ENCODE peak calls at places on chromosomes 11 and 22, in ten cellular contexts. One of them, this sample, is unnamed.

GRCh38 chr22:46929046-46929688 is 166.7 kb downstream of the TBC1D22A start:
- DNase-seq in fibroblast of lung: peak
- DNase-seq in endodermal cell: no peak
- DNase-seq in mucosa of descending colon: no peak
- DNase-seq in choroid plexus epithelial cell: no peak
- DNase-seq in thoracic aorta: no peak
- DNase-seq in GM20000: no peak
- DNase-seq in suprapubic skin: no peak
- DNase-seq in cardiac fibroblast: no peak
- DNase-seq in WTC11: no peak
- DNase-seq in this sample: no peak

GRCh38 chr11:117600261-117600783 is 196.7 kb downstream of the DSCAML1 start:
- DNase-seq in fibroblast of lung: no peak
- DNase-seq in endodermal cell: peak
- DNase-seq in mucosa of descending colon: no peak
- DNase-seq in choroid plexus epithelial cell: no peak
- DNase-seq in thoracic aorta: no peak
- DNase-seq in GM20000: no peak
- DNase-seq in suprapubic skin: peak
- DNase-seq in cardiac fibroblast: no peak
- DNase-seq in WTC11: no peak
- DNase-seq in this sample: no peak

GRCh38 chr11:116162541-116163230 is 610.1 kb downstream of the BUD13 start:
- DNase-seq in fibroblast of lung: peak
- DNase-seq in endodermal cell: peak
- DNase-seq in mucosa of descending colon: no peak
- DNase-seq in choroid plexus epithelial cell: no peak
- DNase-seq in thoracic aorta: no peak
- DNase-seq in GM20000: no peak
- DNase-seq in suprapubic skin: no peak
- DNase-seq in cardiac fibroblast: no peak
- DNase-seq in WTC11: peak
- DNase-seq in this sample: no peak

GRCh38 chr11:16739326-16739875 is 954 bp downstream of the C11orf58 start:
- DNase-seq in fibroblast of lung: peak
- DNase-seq in endodermal cell: no peak
- DNase-seq in mucosa of descending colon: no peak
- DNase-seq in choroid plexus epithelial cell: peak
- DNase-seq in thoracic aorta: no peak
- DNase-seq in GM20000: no peak
- DNase-seq in suprapubic skin: no peak
- DNase-seq in cardiac fibroblast: peak
- DNase-seq in WTC11: no peak
- DNase-seq in this sample: no peak

GRCh38 chr11:36131719-36132349 is 157.4 kb downstream of the COMMD9 start:
- DNase-seq in fibroblast of lung: no peak
- DNase-seq in endodermal cell: peak
- DNase-seq in mucosa of descending colon: peak
- DNase-seq in choroid plexus epithelial cell: peak
- DNase-seq in thoracic aorta: no peak
- DNase-seq in GM20000: peak
- DNase-seq in suprapubic skin: no peak
- DNase-seq in cardiac fibroblast: peak
- DNase-seq in WTC11: peak
- DNase-seq in this sample: peak

GRCh38 chr11:133906241-133906640 is 50.5 kb downstream of the IGSF9B start:
- DNase-seq in fibroblast of lung: no peak
- DNase-seq in endodermal cell: no peak
- DNase-seq in mucosa of descending colon: no peak
- DNase-seq in choroid plexus epithelial cell: no peak
- DNase-seq in thoracic aorta: no peak
- DNase-seq in GM20000: no peak
- DNase-seq in suprapubic skin: peak
- DNase-seq in cardiac fibroblast: no peak
- DNase-seq in WTC11: no peak
- DNase-seq in this sample: no peak

GRCh38 chr11:64206457-64207246 is at the start of gene FERMT3:
- DNase-seq in fibroblast of lung: no peak
- DNase-seq in endodermal cell: no peak
- DNase-seq in mucosa of descending colon: peak
- DNase-seq in choroid plexus epithelial cell: no peak
- DNase-seq in thoracic aorta: no peak
- DNase-seq in GM20000: peak
- DNase-seq in suprapubic skin: peak
- DNase-seq in cardiac fibroblast: no peak
- DNase-seq in WTC11: no peak
- DNase-seq in this sample: no peak

GRCh38 chr11:93340223-93340622 is 9.7 kb downstream of the DEUP1 start:
- DNase-seq in fibroblast of lung: no peak
- DNase-seq in endodermal cell: no peak
- DNase-seq in mucosa of descending colon: no peak
- DNase-seq in choroid plexus epithelial cell: no peak
- DNase-seq in thoracic aorta: no peak
- DNase-seq in GM20000: no peak
- DNase-seq in suprapubic skin: no peak
- DNase-seq in cardiac fibroblast: no peak
- DNase-seq in WTC11: no peak
- DNase-seq in this sample: no peak

GRCh38 chr22:36160499-36160942 is at the start of gene APOL3:
- DNase-seq in fibroblast of lung: peak
- DNase-seq in endodermal cell: no peak
- DNase-seq in mucosa of descending colon: peak
- DNase-seq in choroid plexus epithelial cell: peak
- DNase-seq in thoracic aorta: no peak
- DNase-seq in GM20000: peak
- DNase-seq in suprapubic skin: peak
- DNase-seq in cardiac fibroblast: peak
- DNase-seq in WTC11: no peak
- DNase-seq in this sample: no peak

GRCh38 chr22:40241200-40241763 is 63.6 kb downstream of the TNRC6B start:
- DNase-seq in fibroblast of lung: no peak
- DNase-seq in endodermal cell: no peak
- DNase-seq in mucosa of descending colon: no peak
- DNase-seq in choroid plexus epithelial cell: no peak
- DNase-seq in thoracic aorta: no peak
- DNase-seq in GM20000: no peak
- DNase-seq in suprapubic skin: no peak
- DNase-seq in cardiac fibroblast: no peak
- DNase-seq in WTC11: no peak
- DNase-seq in this sample: no peak

GRCh38 chr11:2346014-2346413 is 31.1 kb upstream of the CD81 start:
- DNase-seq in fibroblast of lung: no peak
- DNase-seq in endodermal cell: no peak
- DNase-seq in mucosa of descending colon: no peak
- DNase-seq in choroid plexus epithelial cell: no peak
- DNase-seq in thoracic aorta: no peak
- DNase-seq in GM20000: no peak
- DNase-seq in suprapubic skin: no peak
- DNase-seq in cardiac fibroblast: no peak
- DNase-seq in WTC11: no peak
- DNase-seq in this sample: no peak

GRCh38 chr11:2348986-2349385 is 28.1 kb upstream of the CD81 start:
- DNase-seq in fibroblast of lung: peak
- DNase-seq in endodermal cell: no peak
- DNase-seq in mucosa of descending colon: no peak
- DNase-seq in choroid plexus epithelial cell: peak
- DNase-seq in thoracic aorta: no peak
- DNase-seq in GM20000: no peak
- DNase-seq in suprapubic skin: no peak
- DNase-seq in cardiac fibroblast: peak
- DNase-seq in WTC11: no peak
- DNase-seq in this sample: peak

GRCh38 chr11:2345050-2345449 is 32.1 kb upstream of the CD81 start:
- DNase-seq in fibroblast of lung: no peak
- DNase-seq in endodermal cell: no peak
- DNase-seq in mucosa of descending colon: no peak
- DNase-seq in choroid plexus epithelial cell: no peak
- DNase-seq in thoracic aorta: no peak
- DNase-seq in GM20000: no peak
- DNase-seq in suprapubic skin: no peak
- DNase-seq in cardiac fibroblast: no peak
- DNase-seq in WTC11: no peak
- DNase-seq in this sample: no peak

GRCh38 chr11:2346586-2347335 is 30.3 kb upstream of the CD81 start:
- DNase-seq in fibroblast of lung: no peak
- DNase-seq in endodermal cell: no peak
- DNase-seq in mucosa of descending colon: no peak
- DNase-seq in choroid plexus epithelial cell: no peak
- DNase-seq in thoracic aorta: no peak
- DNase-seq in GM20000: no peak
- DNase-seq in suprapubic skin: no peak
- DNase-seq in cardiac fibroblast: no peak
- DNase-seq in WTC11: no peak
- DNase-seq in this sample: no peak

GRCh38 chr11:2347449-2347848 is 29.7 kb upstream of the CD81 start:
- DNase-seq in fibroblast of lung: no peak
- DNase-seq in endodermal cell: no peak
- DNase-seq in mucosa of descending colon: no peak
- DNase-seq in choroid plexus epithelial cell: no peak
- DNase-seq in thoracic aorta: no peak
- DNase-seq in GM20000: no peak
- DNase-seq in suprapubic skin: no peak
- DNase-seq in cardiac fibroblast: no peak
- DNase-seq in WTC11: no peak
- DNase-seq in this sample: no peak
- TF ChIP-seq CTCF in fibroblast of lung: no peak
- TF ChIP-seq CTCF in endodermal cell: no peak
- TF ChIP-seq CTCF in mucosa of descending colon: no peak
- TF ChIP-seq CTCF in choroid plexus epithelial cell: no peak
- TF ChIP-seq CTCF in thoracic aorta: no peak
- TF ChIP-seq CTCF in GM20000: no peak
- TF ChIP-seq CTCF in suprapubic skin: no peak
- TF ChIP-seq CTCF in cardiac fibroblast: no peak
- TF ChIP-seq CTCF in WTC11: no peak
- TF ChIP-seq CTCF in this sample: no peak

DNA sequence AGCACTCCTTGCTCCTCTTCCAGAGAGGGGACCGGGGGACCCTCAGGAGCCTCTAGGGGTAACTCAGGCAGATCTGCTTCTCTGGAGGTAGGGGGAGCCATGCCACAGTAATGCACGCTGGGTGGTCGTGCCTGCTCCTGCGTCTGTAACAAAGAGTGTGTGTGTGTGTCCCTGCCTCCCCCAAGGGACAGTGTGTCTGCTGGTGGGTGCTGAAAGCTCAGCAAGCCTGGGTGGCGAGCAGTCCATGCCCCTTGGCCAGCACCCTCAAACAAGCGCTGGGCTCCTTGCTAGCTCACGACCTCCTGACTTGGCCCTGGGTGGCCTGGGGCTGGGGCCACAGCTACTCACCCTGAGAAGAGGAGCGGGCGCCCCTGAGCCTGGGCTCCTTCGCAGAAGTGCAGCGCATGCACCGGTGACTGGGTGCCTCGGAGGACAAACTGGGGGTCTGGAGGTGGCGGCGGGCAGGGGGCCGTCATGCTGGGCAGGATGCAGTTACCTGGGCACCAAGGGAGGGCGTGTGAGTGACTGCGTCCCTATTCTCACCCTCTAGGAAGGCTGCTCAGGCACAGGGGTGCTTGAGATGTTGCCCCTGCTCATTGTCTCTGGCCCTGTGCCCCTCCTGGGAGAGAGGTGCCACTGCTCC is 33.7 kb downstream of the GNB1L start:
- DNase-seq in fibroblast of lung: no peak
- DNase-seq in endodermal cell: peak
- DNase-seq in mucosa of descending colon: no peak
- DNase-seq in choroid plexus epithelial cell: no peak
- DNase-seq in thoracic aorta: no peak
- DNase-seq in GM20000: no peak
- DNase-seq in suprapubic skin: no peak
- DNase-seq in cardiac fibroblast: no peak
- DNase-seq in WTC11: no peak
- DNase-seq in this sample: no peak
- TF ChIP-seq CTCF in fibroblast of lung: no peak
- TF ChIP-seq CTCF in endodermal cell: peak
- TF ChIP-seq CTCF in mucosa of descending colon: no peak
- TF ChIP-seq CTCF in choroid plexus epithelial cell: peak
- TF ChIP-seq CTCF in thoracic aorta: no peak
- TF ChIP-seq CTCF in GM20000: no peak
- TF ChIP-seq CTCF in suprapubic skin: no peak
- TF ChIP-seq CTCF in cardiac fibroblast: no peak
- TF ChIP-seq CTCF in WTC11: no peak
- TF ChIP-seq CTCF in this sample: no peak

GRCh38 chr11:104826772-104827171 is 71.5 kb downstream of the CASP12 start:
- DNase-seq in fibroblast of lung: no peak
- DNase-seq in endodermal cell: no peak
- DNase-seq in mucosa of descending colon: no peak
- DNase-seq in choroid plexus epithelial cell: no peak
- DNase-seq in thoracic aorta: no peak
- DNase-seq in GM20000: no peak
- DNase-seq in suprapubic skin: no peak
- DNase-seq in cardiac fibroblast: no peak
- DNase-seq in WTC11: no peak
- DNase-seq in this sample: no peak

GRCh38 chr11:104819603-104820002 is 78.7 kb downstream of the CASP12 start:
- DNase-seq in fibroblast of lung: no peak
- DNase-seq in endodermal cell: no peak
- DNase-seq in mucosa of descending colon: no peak
- DNase-seq in choroid plexus epithelial cell: no peak
- DNase-seq in thoracic aorta: no peak
- DNase-seq in GM20000: no peak
- DNase-seq in suprapubic skin: no peak
- DNase-seq in cardiac fibroblast: no peak
- DNase-seq in WTC11: no peak
- DNase-seq in this sample: no peak

GRCh38 chr11:104823638-104824037 is 74.6 kb downstream of the CASP12 start:
- DNase-seq in fibroblast of lung: no peak
- DNase-seq in endodermal cell: no peak
- DNase-seq in mucosa of descending colon: no peak
- DNase-seq in choroid plexus epithelial cell: peak
- DNase-seq in thoracic aorta: no peak
- DNase-seq in GM20000: no peak
- DNase-seq in suprapubic skin: no peak
- DNase-seq in cardiac fibroblast: no peak
- DNase-seq in WTC11: no peak
- DNase-seq in this sample: no peak
- TF ChIP-seq CTCF in fibroblast of lung: no peak
- TF ChIP-seq CTCF in endodermal cell: no peak
- TF ChIP-seq CTCF in mucosa of descending colon: no peak
- TF ChIP-seq CTCF in choroid plexus epithelial cell: no peak
- TF ChIP-seq CTCF in thoracic aorta: no peak
- TF ChIP-seq CTCF in GM20000: no peak
- TF ChIP-seq CTCF in suprapubic skin: no peak
- TF ChIP-seq CTCF in cardiac fibroblast: no peak
- TF ChIP-seq CTCF in WTC11: no peak
- TF ChIP-seq CTCF in this sample: no peak

DNA sequence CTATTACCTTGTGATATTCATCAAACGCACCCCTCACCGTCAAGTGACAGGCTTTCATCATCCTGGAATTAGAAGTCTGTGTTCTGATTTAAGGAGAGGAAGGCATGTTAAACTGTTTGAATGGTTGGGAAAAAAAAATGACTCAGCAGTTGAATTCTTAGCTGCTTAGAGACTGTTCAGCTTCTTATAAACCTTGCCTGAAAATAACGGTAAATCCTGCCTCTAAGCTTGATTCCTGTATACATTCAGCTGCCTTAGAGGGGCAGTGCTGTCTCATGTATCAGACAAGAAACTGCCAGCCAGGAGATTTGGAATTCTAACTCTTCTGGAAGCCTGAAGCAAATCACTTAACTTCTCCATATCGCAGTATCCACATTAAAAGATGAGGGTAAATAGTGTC is 437.4 kb downstream of the JRKL start:
- DNase-seq in fibroblast of lung: peak
- DNase-seq in endodermal cell: peak
- DNase-seq in mucosa of descending colon: peak
- DNase-seq in choroid plexus epithelial cell: peak
- DNase-seq in thoracic aorta: no peak
- DNase-seq in GM20000: no peak
- DNase-seq in suprapubic skin: no peak
- DNase-seq in cardiac fibroblast: peak
- DNase-seq in WTC11: no peak
- DNase-seq in this sample: no peak
- TF ChIP-seq CTCF in fibroblast of lung: no peak
- TF ChIP-seq CTCF in endodermal cell: peak
- TF ChIP-seq CTCF in mucosa of descending colon: no peak
- TF ChIP-seq CTCF in choroid plexus epithelial cell: no peak
- TF ChIP-seq CTCF in thoracic aorta: no peak
- TF ChIP-seq CTCF in GM20000: no peak
- TF ChIP-seq CTCF in suprapubic skin: no peak
- TF ChIP-seq CTCF in cardiac fibroblast: peak
- TF ChIP-seq CTCF in WTC11: no peak
- TF ChIP-seq CTCF in this sample: no peak